ENCODE peak calls at places on chromosomes 7 and 10, in four cellular contexts. T is HepG2, K is H1, Y is K562. O is an unnamed sample.

GRCh38 chr7:44750921-44751571 is 2.4 kb downstream of the ZMIZ2 start:
- DNase-seq in K (no peak), T (no peak), Y (peak), O (peak)

GRCh38 chr10:78737883-78738282 is 330.9 kb upstream of the ZMIZ1 start:
- DNase-seq in Y (no peak), T (no peak), K (no peak), O (no peak)

GRCh38 chr10:103802637-103803353 is 52.6 kb downstream of the SH3PXD2A start:
- DNase-seq in K (no peak), Y (no peak), T (no peak), O (no peak)

GRCh38 chr10:77710759-77711682 is 73.4 kb upstream of the KCNMA1 start:
- DNase-seq in Y (peak), K (peak), T (peak), O (no peak)

GRCh38 chr7:22720791-22721786 is 5.9 kb upstream of the IL6 start:
- DNase-seq in T (no peak), K (no peak), Y (no peak), O (no peak)

GRCh38 chr7:101681170-101682007 is 52.3 kb upstream of the MYL10 start:
- DNase-seq in T (no peak), K (no peak), Y (no peak), O (no peak)

GRCh38 chr10:119505131-119505551 is 37.4 kb downstream of the RGS10 start:
- DNase-seq in K (no peak), T (no peak), Y (no peak), O (no peak)

GRCh38 chr7:106450716-106451115 is 165.9 kb upstream of the NAMPT start:
- DNase-seq in T (no peak), K (no peak), Y (no peak), O (no peak)

GRCh38 chr10:79098596-79099015 is 29.8 kb downstream of the ZMIZ1 start:
- DNase-seq in T (no peak), K (no peak), Y (no peak), O (peak)

GRCh38 chr7:30656611-30657010 is 25.6 kb downstream of the CRHR2 start:
- DNase-seq in K (no peak), T (no peak), Y (no peak), O (no peak)

GRCh38 chr10:3094565-3095168 is 27.3 kb downstream of the PFKP start:
- DNase-seq in T (peak), Y (no peak), K (no peak), O (no peak)

GRCh38 chr10:86946215-86947170 is 10.9 kb downstream of the MMRN2 start:
- DNase-seq in K (no peak), Y (no peak), T (no peak), O (no peak)

GRCh38 chr7:18361756-18362155 is 133.8 kb upstream of the HDAC9 start:
- DNase-seq in K (no peak), Y (no peak), T (no peak), O (no peak)

GRCh38 chr7:56028942-56029630 is 22.2 kb downstream of the PSPH start:
- DNase-seq in Y (no peak), K (no peak), T (peak), O (no peak)

GRCh38 chr7:25316366-25316765 is 88.1 kb upstream of the NPVF start:
- DNase-seq in Y (no peak), K (no peak), T (no peak), O (no peak)

GRCh38 chr7:140625908-140626868 is 14.4 kb downstream of the DENND2A start:
- DNase-seq in K (peak), Y (no peak), T (no peak), O (no peak)

GRCh38 chr7:21261627-21262564 is 166.0 kb upstream of the SP4 start:
- DNase-seq in K (peak), T (peak), Y (peak), O (peak)

GRCh38 chr7:13336227-13336626 is 648.8 kb downstream of the ARL4A start:
- DNase-seq in K (no peak), T (no peak), Y (no peak), O (no peak)

GRCh38 chr7:137743021-137743420 is 103.8 kb downstream of the DGKI start:
- DNase-seq in K (no peak), Y (no peak), T (no peak), O (no peak)

GRCh38 chr10:114631678-114632417 is 26.2 kb downstream of the ABLIM1 start:
- DNase-seq in K (no peak), Y (peak), T (peak), O (no peak)

GRCh38 chr10:10431422-10432066 is 586.1 kb upstream of the CELF2 start:
- DNase-seq in Y (no peak), T (no peak), K (no peak), O (no peak)

GRCh38 chr10:24951201-24952145 is 933 bp downstream of the PRTFDC1 start:
- DNase-seq in K (peak), Y (peak), T (no peak), O (no peak)

GRCh38 chr7:2275101-2275500 is 33.1 kb downstream of the NUDT1 start:
- DNase-seq in Y (no peak), T (no peak), K (no peak), O (no peak)

GRCh38 chr10:131435760-131436448 is 124.4 kb upstream of the TCERG1L start:
- DNase-seq in T (no peak), K (no peak), Y (no peak), O (no peak)

GRCh38 chr7:27961255-27961654 is 219.3 kb downstream of the JAZF1 start:
- DNase-seq in T (no peak), Y (no peak), K (no peak), O (no peak)

DNA sequence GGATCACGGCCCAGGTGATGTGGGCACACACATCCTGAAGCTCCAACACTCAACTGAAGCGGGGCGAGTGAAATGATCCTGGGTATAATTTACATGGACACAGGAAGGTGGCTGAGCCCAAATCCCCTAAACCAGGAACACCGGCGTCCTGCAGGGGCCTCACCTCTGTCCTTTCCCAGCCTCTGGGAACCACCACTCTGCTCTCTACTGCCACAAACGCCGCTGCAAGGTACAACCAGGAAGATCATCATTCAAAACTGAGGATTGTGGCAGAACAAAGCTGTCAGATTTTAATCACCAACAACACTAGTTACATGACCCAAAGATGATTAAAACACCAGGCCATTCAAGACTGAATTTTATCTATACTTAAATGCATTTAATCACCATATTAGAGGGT is 104.0 kb downstream of the DIP2C start:
- DNase-seq in T (no peak), Y (peak), K (no peak), O (no peak)
- TF ChIP-seq KDM1A in T (no peak), Y (no peak), K (no peak), O (no peak)

DNA sequence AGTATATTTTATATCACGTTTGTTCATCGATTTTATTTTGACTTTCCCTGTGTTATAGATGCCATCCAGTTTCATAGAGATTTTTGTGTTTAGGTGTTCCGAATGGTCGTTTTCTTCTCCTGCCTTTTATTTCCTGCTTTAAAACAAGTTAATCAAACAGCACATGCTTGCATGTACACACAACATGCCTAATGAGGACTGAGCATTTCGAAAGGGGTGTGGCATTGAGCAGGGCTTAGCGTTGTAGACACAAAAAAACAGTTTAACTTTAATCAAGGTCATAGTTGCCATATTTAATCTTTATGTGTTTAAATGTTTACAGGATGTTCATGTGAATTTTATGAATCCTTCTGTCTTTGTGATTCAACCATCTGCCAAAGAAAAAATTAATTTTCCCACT is 430.5 kb upstream of the GALNT17 start:
- DNase-seq in T (no peak), K (no peak), Y (no peak), O (no peak)
- H3K9ac ChIP-seq in T (no peak), K (no peak), Y (no peak), O (no peak)

GRCh38 chr7:134420509-134421125 is 38.3 kb downstream of the AKR1B1 start:
- DNase-seq in K (no peak), Y (peak), T (peak), O (no peak)
- TF ChIP-seq ZNF274 in K (no peak), Y (no peak), T (no peak), O (no peak)

DNA sequence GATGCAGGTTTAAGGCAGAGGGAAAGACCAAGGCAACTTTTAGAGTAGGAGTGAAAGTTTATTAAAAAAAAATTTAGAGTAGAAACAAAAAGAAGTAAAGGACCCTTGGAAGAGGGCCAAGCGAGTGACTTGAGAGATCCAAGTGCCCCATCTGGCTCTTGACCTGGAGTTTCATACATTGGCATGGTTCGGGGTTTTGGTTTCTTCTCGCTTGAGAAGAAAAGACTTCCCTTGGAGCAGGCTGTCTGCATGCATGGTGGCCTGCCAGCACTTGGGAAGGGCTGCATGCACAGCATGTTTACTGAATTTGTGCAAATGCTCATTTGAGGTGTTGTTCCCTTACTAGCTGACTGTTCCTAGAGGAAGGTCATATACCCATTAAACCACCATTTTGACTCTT is 8.8 kb upstream of the ADO start:
- DNase-seq in K (no peak), Y (no peak), T (no peak), O (no peak)
- TF ChIP-seq KDM1A in K (no peak), Y (no peak), T (no peak), O (no peak)